ENCODE peak calls at places on chromosomes 13 and 19, in four cellular contexts. T is sigmoid colon, I is ovary, O is GM10248. P is an unnamed sample.
A peak's percentile ranks its signal among the peaks of the same experiment; 100 is the strongest.

GRCh38 chr13:54433511-54434206 is 1405.0 kb downstream of the OLFM4 start:
- DNase-seq in O (no peak), I (no peak), T (no peak), P (no peak)

GRCh38 chr19:5107432-5108122 is 138.7 kb downstream of the KDM4B start:
- DNase-seq in I (no peak), T (no peak), O (no peak), P (no peak)

GRCh38 chr19:9010693-9011092 is 484 bp upstream of the MUC16 start:
- DNase-seq in T (no peak), I (no peak), O (no peak), P (no peak)

GRCh38 chr13:24261566-24261965 is 47.8 kb upstream of the C1QTNF9 start:
- DNase-seq in O (no peak), I (no peak), T (no peak), P (no peak)

GRCh38 chr19:10503002-10503789 is at the start of gene KEAP1:
- DNase-seq in O (no peak), T (peak; percentile 69), I (no peak), P (no peak)

GRCh38 chr19:45834970-45835369 is 19.9 kb upstream of the RSPH6A start:
- DNase-seq in O (no peak), T (no peak), I (no peak), P (no peak)

GRCh38 chr19:16197188-16197621 is 506 bp upstream of the AP1M1 start:
- DNase-seq in O (no peak), I (no peak), T (no peak), P (no peak)

GRCh38 chr13:45490068-45490467 is 25.3 kb downstream of the COG3 start:
- DNase-seq in I (no peak), O (no peak), T (no peak), P (no peak)

GRCh38 chr13:51269039-51269438 is 46.8 kb downstream of the FAM124A start:
- DNase-seq in O (no peak), I (no peak), T (peak; percentile 33), P (no peak)

GRCh38 chr13:42574435-42575311 is 721 bp downstream of the TNFSF11 start:
- DNase-seq in T (no peak), O (peak; percentile 85), I (no peak), P (peak; percentile 84)

GRCh38 chr19:32671883-32672282 is 3.1 kb downstream of the ANKRD27 start:
- DNase-seq in I (no peak), O (no peak), T (no peak), P (no peak)

GRCh38 chr13:85298387-85298924 is 500.8 kb downstream of the SLITRK6 start:
- DNase-seq in O (no peak), T (no peak), I (no peak), P (no peak)
- TF ChIP-seq CTCF in O (no peak), T (no peak), I (no peak), P (no peak)

DNA sequence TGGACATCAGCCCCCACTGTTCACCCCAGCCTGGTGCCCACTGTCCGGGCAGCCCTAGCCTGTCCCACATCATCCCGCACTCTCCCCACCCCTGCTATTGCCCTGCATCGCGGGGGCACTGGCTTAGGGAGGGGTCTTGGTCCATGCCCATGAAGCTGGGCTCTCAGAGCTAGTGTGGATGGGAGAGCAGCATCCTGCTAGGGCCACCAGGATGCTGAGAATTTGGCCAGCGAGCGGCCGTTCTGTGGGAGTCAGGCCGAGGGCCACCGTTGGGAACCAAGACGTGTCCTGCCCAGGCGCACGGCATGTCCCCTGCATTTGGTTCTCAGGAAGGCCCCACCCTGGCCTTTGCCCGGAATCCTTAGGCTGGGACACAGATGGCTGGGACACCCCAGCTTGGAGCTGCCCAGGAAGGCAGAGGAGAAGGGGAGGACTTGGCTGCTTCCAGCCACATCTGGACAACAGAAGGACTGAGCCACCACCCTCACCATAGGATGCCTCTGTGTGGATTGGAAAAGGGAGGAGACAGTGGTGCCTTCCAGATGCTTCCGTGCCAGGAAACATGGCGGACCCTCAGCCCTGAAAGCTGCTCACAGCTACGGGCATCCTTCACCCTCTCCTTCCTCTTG is 14.6 kb downstream of the ADGRE5 start:
- DNase-seq in I (no peak), T (no peak), O (no peak), P (no peak)
- TF ChIP-seq CTCF in I (no peak), T (no peak), O (no peak), P (no peak)

GRCh38 chr19:29759359-29759758 is 44.3 kb upstream of the C19orf12 start:
- DNase-seq in I (no peak), O (no peak), T (no peak), P (no peak)
- TF ChIP-seq CTCF in I (no peak), O (no peak), T (no peak), P (no peak)

DNA sequence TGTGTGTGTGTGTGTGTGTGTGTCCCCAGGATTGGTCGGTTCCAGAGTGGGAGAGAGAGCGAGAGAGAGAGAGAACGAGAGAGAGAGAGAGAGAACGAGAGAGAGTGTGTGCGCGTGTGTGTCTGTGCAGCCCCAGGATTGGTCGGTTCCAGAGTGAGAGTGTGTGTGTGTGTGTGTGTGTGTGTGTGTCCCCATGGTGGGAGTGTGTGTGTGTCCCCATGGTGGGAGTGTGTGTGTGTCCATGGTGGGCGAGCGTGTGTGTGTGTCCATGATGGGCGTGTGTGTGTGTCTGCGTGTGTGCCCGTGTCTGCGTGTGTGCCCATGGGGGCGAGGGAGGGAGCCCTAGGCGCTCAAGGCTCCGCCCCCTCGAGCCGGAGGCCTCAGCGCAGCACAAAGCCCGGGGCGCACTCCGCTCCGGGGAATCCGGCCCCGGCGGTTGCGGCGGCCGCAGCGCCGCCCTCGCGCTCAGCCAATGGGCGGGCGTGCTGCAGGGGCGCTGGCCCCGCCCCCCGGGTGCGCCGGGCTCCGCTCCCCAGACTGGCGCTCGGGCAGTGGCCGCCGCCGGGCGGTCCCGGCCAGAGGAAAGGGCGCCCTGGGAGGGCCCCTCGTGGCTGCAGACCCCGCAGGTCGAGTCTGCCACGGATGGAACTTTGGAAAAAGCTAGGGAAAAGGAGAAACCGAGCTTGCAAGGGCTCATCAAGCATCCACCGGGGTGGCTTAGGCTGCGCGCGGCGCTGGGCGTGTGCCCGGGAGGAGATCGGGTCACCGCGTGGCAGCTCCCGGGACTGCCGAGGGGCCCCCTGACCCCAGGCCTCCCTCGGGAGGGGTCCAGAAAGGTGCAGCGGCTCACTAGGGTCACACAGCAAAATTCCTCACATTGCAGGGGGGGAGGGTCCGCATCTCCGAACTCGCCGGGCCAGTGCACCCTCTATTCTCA is 96.2 kb downstream of the INSR start:
- DNase-seq in O (peak; percentile 96), T (peak; percentile 97), I (peak; percentile 95), P (peak; percentile 96)
- TF ChIP-seq CTCF in O (no peak), T (peak; percentile 26), I (peak; percentile 18), P (no peak)

GRCh38 chr13:73608157-73608516 is 526.1 kb downstream of the KLF12 start:
- DNase-seq in I (no peak), T (no peak), O (no peak), P (no peak)
- TF ChIP-seq CTCF in I (no peak), T (no peak), O (no peak), P (no peak)

GRCh38 chr19:38704488-38705026 is 39.7 kb downstream of the CAPN12 start:
- DNase-seq in I (no peak), T (no peak), O (no peak), P (no peak)
- TF ChIP-seq CTCF in I (no peak), T (no peak), O (no peak), P (no peak)

P was measured in GM13977.